ENCODE peak calls at places on chromosomes 13 and 19, in five cellular contexts. H, T, V, C and B are unnamed samples. For H3K4me1, the result is how much of the 10 kb centered on the place peaks cover.

GRCh38 chr13:47545630-47546029 is 455.4 kb downstream of the SUCLA2 start:
- DNase-seq in C (no peak), T (no peak), V (no peak), H (no peak), B (no peak)

GRCh38 chr13:32600891-32601290 is 14.6 kb downstream of the PDS5B start:
- DNase-seq in H (no peak), V (peak), T (no peak), C (no peak), B (no peak)

GRCh38 chr19:15282311-15282705 is 50.0 kb downstream of the BRD4 start:
- DNase-seq in V (no peak), H (no peak), T (no peak), C (no peak), B (peak)

GRCh38 chr13:41456768-41457588 is at the start of gene RGCC:
- DNase-seq in H (peak), C (peak), V (peak), T (peak), B (no peak)

GRCh38 chr13:70407486-70407885 is 299.2 kb upstream of the KLHL1 start:
- DNase-seq in H (no peak), V (no peak), C (no peak), T (peak), B (no peak)

GRCh38 chr13:110168999-110169933 is 137.7 kb downstream of the COL4A1 start:
- DNase-seq in V (no peak), T (no peak), H (no peak), C (no peak), B (no peak)

GRCh38 chr19:23943411-23943810 is 28.7 kb downstream of the ZNF726 start:
- DNase-seq in H (no peak), V (no peak), C (no peak), T (no peak), B (no peak)

GRCh38 chr19:5026706-5027273 is 57.9 kb downstream of the KDM4B start:
- DNase-seq in C (no peak), T (peak), H (no peak), V (no peak), B (no peak)

GRCh38 chr19:55668603-55669348 is 6.2 kb upstream of the EPN1 start:
- DNase-seq in C (no peak), V (no peak), T (no peak), H (no peak), B (no peak)

GRCh38 chr13:46492946-46493345 is 60.0 kb upstream of the LRCH1 start:
- DNase-seq in H (no peak), V (peak), C (peak), T (peak), B (peak)

GRCh38 chr19:10105241-10106099 is 692 bp upstream of the PPAN start:
- DNase-seq in T (no peak), V (no peak), C (no peak), H (no peak), B (no peak)

GRCh38 chr19:39405930-39406655 is 554 bp upstream of the ZFP36 start:
- DNase-seq in V (peak), C (no peak), H (no peak), T (no peak), B (no peak)

GRCh38 chr13:25232937-25233515 is 54.3 kb downstream of the MTMR6 start:
- DNase-seq in H (no peak), T (peak), C (peak), V (peak), B (no peak)

GRCh38 chr13:26629260-26629659 is 71.8 kb downstream of the WASF3 start:
- DNase-seq in V (peak), H (no peak), T (peak), C (no peak), B (no peak)

GRCh38 chr13:48603375-48603774 is 50.4 kb upstream of the CYSLTR2 start:
- DNase-seq in V (no peak), C (no peak), T (no peak), H (no peak), B (no peak)

GRCh38 chr13:109699628-109700071 is 86.7 kb downstream of the IRS2 start:
- DNase-seq in H (no peak), T (no peak), C (no peak), V (peak), B (no peak)

GRCh38 chr13:21674271-21675009 is 3.6 kb downstream of the FGF9 start:
- DNase-seq in V (no peak), H (no peak), C (no peak), T (no peak), B (no peak)

GRCh38 chr19:42280761-42281174 is 11.7 kb downstream of the CIC start:
- DNase-seq in V (peak), C (no peak), T (no peak), H (no peak), B (no peak)

GRCh38 chr13:31909889-31910551 is 121.6 kb upstream of the FRY start:
- DNase-seq in C (peak), T (peak), H (peak), V (peak), B (peak)

GRCh38 chr19:860481-861098 is 1.1 kb downstream of the CFD start:
- DNase-seq in C (peak), T (peak), V (peak), H (peak), B (no peak)
- TF ChIP-seq CTCF in C (peak), T (no peak), V (peak), H (no peak), B (peak)

GRCh38 chr19:6270076-6270745 is 9.6 kb downstream of the MLLT1 start:
- DNase-seq in C (no peak), V (no peak), H (peak), T (peak), B (no peak)

GRCh38 chr19:6270822-6271221 is 9.0 kb downstream of the MLLT1 start:
- DNase-seq in V (no peak), H (no peak), T (no peak), C (no peak), B (no peak)

GRCh38 chr19:6272411-6272791 is 7.4 kb downstream of the MLLT1 start:
- DNase-seq in T (no peak), V (peak), H (no peak), C (no peak), B (no peak)

GRCh38 chr19:6271721-6272410 is 7.9 kb downstream of the MLLT1 start:
- DNase-seq in V (peak), H (peak), C (no peak), T (peak), B (no peak)

GRCh38 chr19:6271251-6271650 is 8.5 kb downstream of the MLLT1 start:
- DNase-seq in H (no peak), C (no peak), T (no peak), V (no peak), B (no peak)
- H3K4me1 ChIP-seq in H (under half), C (under half), T (half or more), V (half or more), B (under half)

DNA sequence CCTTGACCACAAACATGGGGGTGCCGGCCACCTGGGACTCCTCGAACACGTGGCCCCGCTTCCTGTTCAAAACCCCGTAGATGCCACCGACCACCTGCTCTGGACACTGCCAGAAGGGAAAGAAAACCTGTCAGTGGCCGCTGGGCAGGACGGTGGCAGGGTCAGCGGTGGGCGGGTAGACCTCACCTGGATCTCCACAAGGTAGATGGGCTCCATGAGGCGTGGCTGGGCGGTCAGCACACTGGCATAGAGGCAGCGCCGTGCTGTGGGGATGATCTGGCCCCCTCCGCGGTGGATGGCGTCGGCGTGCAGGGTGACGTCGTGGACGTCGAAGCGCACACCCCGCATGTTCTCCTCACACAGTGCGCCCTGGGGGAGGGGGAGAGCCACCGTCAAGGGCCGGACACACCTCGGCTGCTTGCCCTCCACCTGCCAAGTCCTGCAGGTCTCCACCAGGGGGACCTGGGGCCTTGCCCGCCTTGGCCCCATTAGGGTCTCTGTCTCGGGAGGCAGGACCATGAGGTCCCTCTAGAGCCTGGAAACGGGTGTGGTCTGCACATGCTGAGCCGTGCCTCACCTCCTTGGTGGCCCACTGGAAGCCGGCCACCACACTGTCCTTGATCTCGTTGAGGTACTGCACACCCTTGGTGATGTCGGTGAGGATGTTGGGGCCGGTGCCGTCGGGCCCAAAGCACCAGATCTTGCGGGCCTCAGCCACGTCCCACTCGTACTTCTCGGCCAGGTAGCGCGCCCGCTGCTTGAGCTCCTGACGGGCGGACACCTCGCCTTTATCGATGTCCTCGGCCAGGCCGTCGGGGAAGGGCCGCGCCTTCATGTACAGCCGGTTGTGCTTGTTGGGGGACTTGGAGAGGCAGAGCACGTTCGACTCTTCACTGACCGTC is 6.6 kb upstream of the DAPK3 start:
- DNase-seq in C (no peak), V (no peak), T (no peak), H (peak), B (no peak)
- TF ChIP-seq CTCF in C (no peak), V (no peak), T (no peak), H (no peak), B (peak)

GRCh38 chr19:40800997-40801377 is 2.0 kb downstream of the EGLN2 start:
- DNase-seq in C (no peak), V (no peak), T (no peak), H (peak), B (no peak)
- H3K4me1 ChIP-seq in C (half or more), V (half or more), T (under half), H (half or more), B (under half)

DNA sequence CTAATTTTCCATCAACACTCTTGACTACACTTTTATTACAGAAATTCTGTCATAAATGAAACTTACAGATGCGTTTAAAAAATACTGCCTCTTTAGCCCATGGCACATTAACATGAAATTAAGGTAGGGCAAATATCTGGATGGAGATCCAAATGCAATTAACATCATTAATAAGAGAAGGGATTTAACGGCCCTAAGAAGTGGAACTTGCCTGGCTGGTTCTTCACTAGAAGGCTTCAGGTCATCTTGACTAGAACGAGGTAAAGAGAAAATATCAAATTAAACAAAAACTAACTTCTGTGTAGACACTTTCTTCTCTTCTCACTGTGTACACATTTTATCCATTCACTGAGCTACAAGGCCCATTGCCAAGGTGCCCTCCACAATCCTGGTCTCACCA is 1093.4 kb downstream of the EFNB2 start:
- DNase-seq in V (no peak), H (no peak), T (no peak), C (no peak), B (no peak)
- TF ChIP-seq CTCF in V (no peak), H (no peak), T (no peak), C (no peak), B (no peak)

GRCh38 chr19:50392759-50393158 is 8.6 kb downstream of the POLD1 start:
- DNase-seq in H (no peak), C (no peak), T (no peak), V (no peak), B (no peak)
- H3K4me1 ChIP-seq in H (under half), C (under half), T (under half), V (under half), B (under half)

GRCh38 chr13:28410096-28410495 is 84.8 kb downstream of the FLT1 start:
- DNase-seq in H (no peak), V (peak), C (no peak), T (no peak), B (no peak)
- TF ChIP-seq CTCF in H (no peak), V (no peak), C (no peak), T (no peak), B (no peak)

DNA sequence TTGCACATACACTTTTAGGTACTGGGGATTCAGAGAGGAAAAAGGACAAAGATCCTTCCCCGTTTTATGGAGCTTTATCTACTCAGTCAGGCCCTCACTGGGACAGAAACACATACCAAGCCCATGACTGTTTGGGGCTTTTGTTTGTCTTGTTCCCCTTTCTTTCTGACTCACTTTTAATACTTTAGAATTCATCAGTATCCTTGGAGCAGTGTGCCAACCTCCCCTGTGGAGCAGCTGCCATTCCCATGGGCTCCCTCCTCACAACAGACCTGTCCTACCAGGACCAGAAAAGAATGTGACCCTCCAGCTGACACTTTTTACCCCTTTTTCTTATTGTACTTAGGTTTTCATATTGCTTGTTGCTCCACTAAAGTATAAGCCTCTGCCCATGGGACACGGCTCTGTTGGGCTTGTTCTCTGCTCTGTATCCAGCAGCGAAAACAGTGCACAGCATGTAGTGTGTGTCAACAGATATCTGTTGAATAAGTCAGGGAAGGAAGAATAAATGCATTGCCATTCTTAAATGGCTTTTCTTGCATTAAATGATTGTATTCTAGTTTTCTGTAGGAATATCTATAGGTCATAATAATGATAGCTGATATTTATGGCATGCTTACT is 431.1 kb downstream of the EFNB2 start:
- DNase-seq in C (peak), H (no peak), V (no peak), T (peak), B (peak)
- H3K4me1 ChIP-seq in C (under half), H (under half), V (under half), T (half or more), B (under half)

GRCh38 chr19:32223595-32224370 is 121.6 kb upstream of the ZNF507 start:
- DNase-seq in H (no peak), V (no peak), C (no peak), T (no peak), B (peak)

GRCh38 chr19:32224371-32225244 is 120.8 kb upstream of the ZNF507 start:
- DNase-seq in V (peak), C (peak), H (peak), T (peak), B (peak)

GRCh38 chr19:32231020-32231419 is 114.4 kb upstream of the ZNF507 start:
- DNase-seq in H (no peak), T (no peak), C (no peak), V (no peak), B (no peak)

GRCh38 chr19:32230441-32230840 is 115.0 kb upstream of the ZNF507 start:
- DNase-seq in T (no peak), C (no peak), H (no peak), V (no peak), B (no peak)

GRCh38 chr19:32227561-32228165 is 117.7 kb upstream of the ZNF507 start:
- DNase-seq in C (no peak), V (no peak), H (no peak), T (no peak), B (no peak)
- TF ChIP-seq CTCF in C (no peak), V (no peak), H (no peak), T (no peak), B (no peak)

DNA sequence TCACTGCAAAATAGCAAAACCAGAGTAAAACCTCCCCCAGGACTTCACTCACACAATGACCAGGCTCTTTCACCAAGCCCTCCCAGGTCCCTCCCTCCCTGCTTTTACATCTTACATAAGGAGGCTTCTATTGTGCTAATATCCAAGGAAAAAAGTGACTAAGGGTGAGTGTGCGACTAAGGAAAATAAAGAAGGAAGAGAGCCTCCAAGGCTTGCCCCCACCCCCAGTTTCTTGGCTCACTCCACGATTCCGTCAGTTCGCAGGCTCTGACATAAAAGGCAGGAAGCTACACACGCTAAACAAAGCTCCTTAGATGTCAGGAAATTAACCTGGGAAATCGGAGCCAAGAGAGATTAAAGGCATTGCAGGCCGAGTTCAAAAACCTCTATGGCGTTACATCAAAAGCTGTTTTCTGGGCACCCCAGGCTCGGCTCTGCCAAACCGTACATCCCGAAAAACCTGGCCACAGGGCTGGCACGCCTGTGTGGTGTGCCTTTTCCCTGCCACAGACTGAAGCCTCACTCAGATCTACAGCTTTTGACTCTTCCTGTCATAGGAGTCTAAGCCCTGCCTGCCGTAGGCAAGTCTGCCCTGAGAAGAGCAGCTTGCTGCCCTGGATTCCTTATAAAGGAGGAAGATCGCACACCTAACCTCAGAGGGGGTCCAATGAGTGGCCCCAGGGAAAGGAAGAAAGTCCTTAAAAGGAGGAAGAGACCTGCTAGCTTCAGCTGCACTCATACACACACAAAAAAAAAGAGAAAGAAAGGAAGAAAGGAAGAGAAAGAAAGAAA is 67.0 kb upstream of the SERP2 start:
- DNase-seq in V (no peak), T (peak), C (peak), H (no peak), B (peak)
- H3K4me1 ChIP-seq in V (under half), T (half or more), C (half or more), H (under half), B (under half)